ENCODE peak calls at places on chromosomes 5 and 9, in eight cellular contexts. I is T follicular helper cell; G is neural crest cell; C is H9; Y is GDM1; L is stimulated activated CD8-positive, alpha-beta memory T cell treated with anti-CD3 and anti-CD28 coated beads, Interleukin-15, amount 100 ng/mL, for 24 hours; N is uterus; Z is substantia nigra. O is an unnamed sample.

GRCh38 chr9:124843635-124844034 is 9.6 kb upstream of the WDR38 start:
- DNase-seq in C (no peak), L (no peak), Y (no peak), G (no peak), I (no peak), N (no peak), Z (no peak), O (no peak)

GRCh38 chr5:136457390-136458094 is 92.2 kb upstream of the TRPC7 start:
- DNase-seq in G (no peak), Y (no peak), L (no peak), I (no peak), Z (no peak), C (no peak), N (no peak), O (no peak)

GRCh38 chr9:134536101-134536900 is 105.3 kb upstream of the COL5A1 start:
- DNase-seq in N (no peak), I (no peak), G (no peak), L (no peak), C (no peak), Y (no peak), Z (no peak), O (no peak)

GRCh38 chr9:74795803-74796202 is 91.9 kb downstream of the TRPM6 start:
- DNase-seq in Z (no peak), L (no peak), G (no peak), C (no peak), I (no peak), Y (no peak), N (no peak), O (no peak)

GRCh38 chr5:81140461-81140860 is 92.7 kb upstream of the CKMT2 start:
- DNase-seq in I (no peak), G (no peak), Y (no peak), N (no peak), C (no peak), L (no peak), Z (no peak), O (no peak)

GRCh38 chr5:25688156-25688555 is 1043.4 kb upstream of the CDH10 start:
- DNase-seq in Y (peak; percentile 9), N (no peak), I (no peak), G (no peak), Z (no peak), L (no peak), C (no peak), O (no peak)

GRCh38 chr9:110152704-110153374 is 55.1 kb downstream of the C9orf152 start:
- DNase-seq in I (no peak), Z (no peak), L (no peak), G (peak; percentile 44), N (no peak), C (peak; percentile 41), Y (peak; percentile 20), O (no peak)

GRCh38 chr9:137715321-137715720 is 96.5 kb downstream of the EHMT1 start:
- DNase-seq in G (no peak), L (no peak), C (no peak), N (no peak), Z (no peak), Y (no peak), I (no peak), O (no peak)

GRCh38 chr5:81216152-81216551 is 17.0 kb upstream of the CKMT2 start:
- DNase-seq in Z (no peak), L (no peak), I (no peak), Y (no peak), N (no peak), G (no peak), C (no peak), O (no peak)

GRCh38 chr9:36018755-36019720 is 17.7 kb upstream of the RECK start:
- DNase-seq in Z (no peak), L (no peak), N (no peak), I (no peak), Y (no peak), C (no peak), G (no peak), O (no peak)

GRCh38 chr5:54703091-54703490 is 185.5 kb downstream of the SNX18 start:
- DNase-seq in I (no peak), L (no peak), Z (no peak), G (no peak), C (no peak), N (peak; percentile 46), Y (no peak), O (no peak)

GRCh38 chr9:69412741-69413150 is 87.7 kb downstream of the ENTREP1 start:
- DNase-seq in Y (no peak), I (no peak), L (no peak), C (peak; percentile 94), Z (peak; percentile 38), N (peak; percentile 28), G (peak; percentile 74), O (no peak)

GRCh38 chr5:127228540-127229184 is 61.9 kb upstream of the MEGF10 start:
- DNase-seq in C (peak; percentile 51), G (no peak), L (no peak), Y (no peak), N (peak; percentile 40), Z (no peak), I (no peak), O (no peak)

GRCh38 chr5:139272471-139273321 is 20.8 kb upstream of the MATR3 start:
- DNase-seq in I (no peak), Y (peak; percentile 52), N (no peak), C (no peak), G (no peak), Z (no peak), L (no peak), O (peak; percentile 13)

GRCh38 chr5:178895615-178896571 is at the start of gene ZFP2:
- DNase-seq in L (no peak), Z (peak; percentile 40), G (peak; percentile 62), N (peak; percentile 40), Y (no peak), I (peak; percentile 5), C (peak; percentile 86), O (peak; percentile 6)